ENCODE peak calls at places on chromosomes 5 and 9, in seven cellular contexts. J is heart left ventricle; T is T47D; I is stimulated activated naive CD4-positive, alpha-beta T cell; O is GM04503; N is left colon; S is hepatocyte. H is an unnamed sample.

GRCh38 chr9:4117835-4118610 is 181.8 kb downstream of the GLIS3 start:
- DNase-seq in J (peak), T (no peak), I (peak), O (no peak), N (no peak), S (no peak), H (peak)

GRCh38 chr5:120314201-120314600 is 149.9 kb upstream of the PRR16 start:
- DNase-seq in J (no peak), T (no peak), I (no peak), O (no peak), N (no peak), S (no peak), H (no peak)

GRCh38 chr9:109452761-109453160 is 45.3 kb downstream of the PTPN3 start:
- DNase-seq in J (no peak), T (no peak), I (no peak), O (no peak), N (no peak), S (no peak), H (no peak)

GRCh38 chr9:128635266-128636023 is 21.2 kb downstream of the DYNC2I2 start:
- DNase-seq in J (peak), T (peak), I (no peak), O (peak), N (peak), S (peak), H (no peak)

GRCh38 chr9:124266826-124267201 is 9.1 kb downstream of the NEK6 start:
- DNase-seq in J (no peak), T (no peak), I (no peak), O (no peak), N (no peak), S (no peak), H (no peak)

GRCh38 chr9:38432922-38433510 is 8.8 kb upstream of the IGFBPL1 start:
- DNase-seq in J (no peak), T (peak), I (no peak), O (no peak), N (no peak), S (peak), H (no peak)

GRCh38 chr5:95327211-95327610 is 42.3 kb upstream of the MCTP1 start:
- DNase-seq in J (no peak), T (no peak), I (no peak), O (no peak), N (no peak), S (no peak), H (no peak)

GRCh38 chr5:76403963-76404693 is 1.0 kb downstream of the IQGAP2 start:
- DNase-seq in J (no peak), T (peak), I (peak), O (no peak), N (peak), S (peak), H (peak)

GRCh38 chr5:115262405-115263247 is at the start of gene PGGT1B:
- DNase-seq in J (peak), T (peak), I (peak), O (no peak), N (peak), S (peak), H (peak)

GRCh38 chr5:102801375-102801774 is 46.3 kb downstream of the PAM start:
- DNase-seq in J (no peak), T (no peak), I (peak), O (no peak), N (no peak), S (no peak), H (peak)

GRCh38 chr5:24749701-24750100 is 104.9 kb upstream of the CDH10 start:
- DNase-seq in J (no peak), T (no peak), I (no peak), O (no peak), N (no peak), S (no peak), H (no peak)

GRCh38 chr5:31449175-31449574 is 82.7 kb downstream of the DROSHA start:
- DNase-seq in J (no peak), T (no peak), I (no peak), O (no peak), N (no peak), S (no peak), H (no peak)

GRCh38 chr5:37111426-37112382 is 137.5 kb downstream of the CPLANE1 start:
- DNase-seq in J (no peak), T (no peak), I (peak), O (no peak), N (no peak), S (no peak), H (no peak)

GRCh38 chr9:77896269-77897245 is 135.1 kb downstream of the GNAQ start:
- DNase-seq in J (no peak), T (no peak), I (no peak), O (no peak), N (no peak), S (no peak), H (no peak)

GRCh38 chr9:105251733-105252404 is 7.4 kb downstream of the SLC44A1 start:
- DNase-seq in J (no peak), T (peak), I (no peak), O (no peak), N (no peak), S (no peak), H (no peak)

GRCh38 chr5:170297589-170298462 is at the start of gene LCP2:
- DNase-seq in J (no peak), T (no peak), I (peak), O (no peak), N (no peak), S (no peak), H (peak)

GRCh38 chr5:178230879-178231735 is 1.5 kb downstream of the PHYKPL start:
- DNase-seq in J (peak), T (no peak), I (no peak), O (peak), N (no peak), S (peak), H (no peak)

GRCh38 chr5:168679515-168679920 is 100.3 kb upstream of the PANK3 start:
- DNase-seq in J (peak), T (peak), I (peak), O (no peak), N (peak), S (peak), H (peak)

GRCh38 chr9:21144620-21145019 is 3.0 kb upstream of the IFNW1 start:
- DNase-seq in J (no peak), T (no peak), I (no peak), O (no peak), N (no peak), S (no peak), H (peak)

GRCh38 chr9:16085167-16085718 is 532.4 kb downstream of the CCDC171 start:
- DNase-seq in J (no peak), T (no peak), I (no peak), O (no peak), N (no peak), S (no peak), H (no peak)

GRCh38 chr9:115862021-115862420 is 291.6 kb upstream of the PAPPA start:
- DNase-seq in J (no peak), T (no peak), I (no peak), O (no peak), N (no peak), S (no peak), H (no peak)

GRCh38 chr5:15522141-15522540 is 22.2 kb downstream of the FBXL7 start:
- DNase-seq in J (no peak), T (no peak), I (no peak), O (no peak), N (no peak), S (no peak), H (no peak)

GRCh38 chr9:128159784-128160602 is at the start of gene BBLN:
- DNase-seq in J (peak), T (peak), I (peak), O (peak), N (peak), S (peak), H (peak)

GRCh38 chr5:54719384-54720306 is 202.1 kb downstream of the SNX18 start:
- DNase-seq in J (peak), T (no peak), I (no peak), O (no peak), N (no peak), S (no peak), H (no peak)

GRCh38 chr5:62134811-62135210 is 171.2 kb upstream of the KIF2A start:
- DNase-seq in J (no peak), T (no peak), I (no peak), O (no peak), N (no peak), S (peak), H (no peak)

GRCh38 chr9:88922091-88922490 is 69.2 kb upstream of the S1PR3 start:
- DNase-seq in J (no peak), T (no peak), I (peak), O (no peak), N (no peak), S (no peak), H (peak)

GRCh38 chr9:91207889-91208651 is 153.6 kb downstream of the AUH start:
- DNase-seq in J (no peak), T (no peak), I (peak), O (peak), N (no peak), S (no peak), H (no peak)

GRCh38 chr9:33524431-33524947 is 438 bp downstream of the ANKRD18B start:
- DNase-seq in J (no peak), T (peak), I (no peak), O (no peak), N (no peak), S (peak), H (peak)

GRCh38 chr5:94707359-94707758 is 88.9 kb downstream of the SLF1 start:
- DNase-seq in J (no peak), T (peak), I (no peak), O (no peak), N (no peak), S (no peak), H (no peak)

GRCh38 chr5:132528866-132529634 is 14.3 kb downstream of the IL5 start:
- DNase-seq in J (no peak), T (no peak), I (peak), O (no peak), N (no peak), S (no peak), H (peak)

GRCh38 chr5:33439905-33440481 is 772 bp upstream of the TARS1 start:
- DNase-seq in J (no peak), T (no peak), I (no peak), O (no peak), N (no peak), S (no peak), H (no peak)

GRCh38 chr5:34652916-34653315 is 3.2 kb upstream of the RAI14 start:
- DNase-seq in J (no peak), T (no peak), I (no peak), O (no peak), N (no peak), S (no peak), H (no peak)

GRCh38 chr5:180639743-180640300 is 9.6 kb downstream of the FLT4 start:
- DNase-seq in J (no peak), T (no peak), I (no peak), O (no peak), N (peak), S (no peak), H (no peak)

GRCh38 chr5:93644760-93645159 is 61.7 kb downstream of the NR2F1 start:
- DNase-seq in J (no peak), T (no peak), I (no peak), O (no peak), N (no peak), S (no peak), H (no peak)

GRCh38 chr5:81305783-81306182 is 4.4 kb downstream of the ZCCHC9 start:
- DNase-seq in J (no peak), T (no peak), I (no peak), O (no peak), N (no peak), S (no peak), H (no peak)

GRCh38 chr9:136403915-136404800 is 4.2 kb upstream of the SNAPC4 start:
- DNase-seq in J (no peak), T (no peak), I (no peak), O (no peak), N (no peak), S (no peak), H (peak)

GRCh38 chr9:83340451-83340850 is 197.8 kb downstream of the FRMD3 start:
- DNase-seq in J (no peak), T (no peak), I (no peak), O (no peak), N (no peak), S (no peak), H (no peak)

H was measured in CD4-positive, CD25-positive, alpha-beta regulatory T cell.